ENCODE peak calls at places on chromosomes 7 and 10, in five cellular contexts. Y is HepG2, V is WTC11, R is A549, W is endothelial cell of umbilical vein. Q is an unnamed sample.

GRCh38 chr10:15636446-15636845 is 83.3 kb downstream of the ITGA8 start:
- DNase-seq in Y (no peak), R (no peak), V (no peak), W (no peak), Q (no peak)

GRCh38 chr7:2709553-2710165 is 21.7 kb downstream of the AMZ1 start:
- DNase-seq in W (peak), R (peak), V (peak), Y (peak), Q (peak)

GRCh38 chr7:23247101-23247601 is 576 bp downstream of the GPNMB start:
- DNase-seq in V (no peak), R (no peak), Y (no peak), W (no peak), Q (no peak)

GRCh38 chr10:72503241-72503640 is 122.6 kb downstream of the MICU1 start:
- DNase-seq in R (no peak), W (no peak), V (no peak), Y (no peak), Q (peak)

GRCh38 chr7:39056153-39056552 is 78.4 kb downstream of the POU6F2 start:
- DNase-seq in V (no peak), W (no peak), Y (no peak), R (no peak), Q (no peak)

GRCh38 chr10:32333849-32334248 is 13.1 kb downstream of the EPC1 start:
- DNase-seq in W (no peak), Y (no peak), V (no peak), R (no peak), Q (no peak)

GRCh38 chr10:75739454-75740143 is 308.2 kb downstream of the LRMDA start:
- DNase-seq in R (no peak), Y (no peak), W (no peak), V (no peak), Q (no peak)

GRCh38 chr10:119115921-119116320 is 12.0 kb downstream of the DENND10 start:
- DNase-seq in Y (no peak), R (no peak), V (no peak), W (no peak), Q (no peak)

GRCh38 chr10:31749293-31749692 is 179.3 kb downstream of the ARHGAP12 start:
- DNase-seq in R (no peak), Y (no peak), W (no peak), V (no peak), Q (no peak)

GRCh38 chr10:35447693-35448407 is 111.5 kb downstream of the CCNY start:
- DNase-seq in V (peak), R (peak), Y (peak), W (peak), Q (no peak)

GRCh38 chr10:37682617-37683016 is 174.8 kb downstream of the ZNF248 start:
- DNase-seq in R (no peak), Y (no peak), W (no peak), V (no peak), Q (no peak)

GRCh38 chr7:53900856-53901528 is 641.2 kb upstream of the VSTM2A start:
- DNase-seq in Y (no peak), R (no peak), W (no peak), V (no peak), Q (no peak)

GRCh38 chr10:100888957-100889356 is 23.8 kb upstream of the SLF2 start:
- DNase-seq in V (no peak), R (peak), Y (no peak), W (no peak), Q (peak)

GRCh38 chr10:97538401-97538800 is 34.2 kb upstream of the ANKRD2 start:
- DNase-seq in V (no peak), W (no peak), R (peak), Y (no peak), Q (no peak)

GRCh38 chr7:155643804-155644177 is 670 bp upstream of the RBM33 start:
- DNase-seq in V (no peak), Y (no peak), W (no peak), R (no peak), Q (no peak)

GRCh38 chr7:93414574-93414973 is 159.9 kb downstream of the CALCR start:
- DNase-seq in R (no peak), Y (no peak), V (no peak), W (no peak), Q (no peak)

GRCh38 chr10:72097448-72098300 is 9.3 kb upstream of the SPOCK2 start:
- DNase-seq in W (peak), Y (peak), R (peak), V (no peak), Q (no peak)

GRCh38 chr7:155984609-155985405 is 172.5 kb upstream of the SHH start:
- DNase-seq in W (no peak), R (no peak), Y (no peak), V (no peak), Q (no peak)

GRCh38 chr7:23356726-23357125 is 57.6 kb downstream of the MALSU1 start:
- DNase-seq in W (no peak), Y (no peak), V (no peak), R (no peak), Q (no peak)

GRCh38 chr7:150383710-150384397 is 4.7 kb downstream of the ZNF775 start:
- DNase-seq in Y (peak), V (peak), W (no peak), R (no peak), Q (peak)

GRCh38 chr10:133199488-133199885 is 30.5 kb upstream of the UTF1 start:
- DNase-seq in Y (no peak), R (no peak), W (no peak), V (no peak), Q (no peak)

GRCh38 chr7:125645770-125646169 is 716.1 kb upstream of the POT1 start:
- DNase-seq in Y (no peak), V (no peak), R (no peak), W (no peak), Q (no peak)

GRCh38 chr7:158827411-158828342 is 1.6 kb downstream of the ESYT2 start:
- DNase-seq in Y (no peak), R (peak), V (no peak), W (peak), Q (peak)

GRCh38 chr10:11625019-11625735 is 13.7 kb upstream of the USP6NL start:
- DNase-seq in Y (no peak), R (no peak), V (no peak), W (no peak), Q (peak)

GRCh38 chr10:21637795-21638194 is 103.8 kb downstream of the MLLT10 start:
- DNase-seq in W (no peak), R (no peak), Y (no peak), V (no peak), Q (no peak)

GRCh38 chr10:5476918-5477525 is 22.3 kb downstream of the CALML5 start:
- DNase-seq in R (no peak), V (no peak), W (no peak), Y (no peak), Q (no peak)

GRCh38 chr10:132803595-132804210 is 17.8 kb upstream of the NKX6-2 start:
- DNase-seq in R (no peak), V (no peak), W (no peak), Y (no peak), Q (no peak)

GRCh38 chr10:119190353-119190752 is 11.7 kb upstream of the PRDX3 start:
- DNase-seq in V (no peak), R (peak), Y (no peak), W (peak), Q (no peak)

GRCh38 chr10:74081192-74081803 is 69.3 kb downstream of the AP3M1 start:
- DNase-seq in W (peak), V (peak), Y (peak), R (peak), Q (peak)

GRCh38 chr7:102184303-102184702 is 102.4 kb upstream of the SH2B2 start:
- DNase-seq in Y (no peak), R (no peak), W (no peak), V (no peak), Q (no peak)

DNA sequence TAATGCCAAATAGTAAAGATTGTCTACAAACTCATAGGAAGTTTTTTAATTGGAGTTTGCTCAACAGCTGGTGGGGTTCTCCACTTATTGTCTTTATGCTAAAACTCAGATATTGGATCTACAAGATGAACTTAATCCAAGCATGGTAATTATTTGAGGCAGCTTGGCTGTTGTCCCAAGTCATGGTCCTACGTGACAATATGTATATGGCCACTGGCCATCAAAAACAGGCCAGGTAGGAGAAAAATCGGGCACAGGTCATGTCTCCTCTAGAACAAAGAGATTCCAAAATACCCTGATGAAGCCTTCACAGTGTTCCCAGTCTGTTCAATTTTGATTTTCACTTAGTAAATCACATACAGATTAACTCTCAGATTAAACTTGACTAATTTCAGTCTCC is 606.4 kb downstream of the TNS3 start:
- DNase-seq in R (no peak), W (no peak), Y (no peak), V (no peak), Q (no peak)
- TF ChIP-seq MAX in R (no peak), W (no peak), Y (no peak), V (no peak), Q (no peak)

GRCh38 chr10:124264271-124264670 is 154.5 kb downstream of the OAT start:
- DNase-seq in Y (no peak), R (no peak), W (no peak), V (no peak), Q (no peak)

GRCh38 chr10:124263726-124264125 is 155.0 kb downstream of the OAT start:
- DNase-seq in V (no peak), Y (no peak), W (no peak), R (no peak), Q (no peak)

GRCh38 chr10:124264711-124265390 is 153.9 kb downstream of the OAT start:
- DNase-seq in Y (no peak), R (no peak), W (no peak), V (no peak), Q (no peak)

GRCh38 chr10:124262971-124263370 is 155.8 kb downstream of the OAT start:
- DNase-seq in R (no peak), Y (no peak), W (no peak), V (no peak), Q (no peak)

GRCh38 chr10:124262249-124262865 is 156.4 kb downstream of the OAT start:
- DNase-seq in V (no peak), W (peak), R (no peak), Y (no peak), Q (no peak)
- TF ChIP-seq CTCF in V (no peak), W (no peak), R (no peak), Y (peak), Q (no peak)

GRCh38 chr7:95630702-95631458 is 34.6 kb upstream of the PDK4 start:
- DNase-seq in W (no peak), Y (no peak), R (no peak), V (no peak), Q (no peak)

GRCh38 chr7:95631545-95631944 is 35.2 kb upstream of the PDK4 start:
- DNase-seq in V (no peak), Y (no peak), R (no peak), W (no peak), Q (no peak)

GRCh38 chr7:95628831-95629439 is 32.6 kb upstream of the PDK4 start:
- DNase-seq in V (no peak), R (peak), Y (no peak), W (peak), Q (no peak)

GRCh38 chr7:95636140-95636539 is 39.8 kb upstream of the PDK4 start:
- DNase-seq in W (no peak), Y (no peak), R (no peak), V (no peak), Q (no peak)

DNA sequence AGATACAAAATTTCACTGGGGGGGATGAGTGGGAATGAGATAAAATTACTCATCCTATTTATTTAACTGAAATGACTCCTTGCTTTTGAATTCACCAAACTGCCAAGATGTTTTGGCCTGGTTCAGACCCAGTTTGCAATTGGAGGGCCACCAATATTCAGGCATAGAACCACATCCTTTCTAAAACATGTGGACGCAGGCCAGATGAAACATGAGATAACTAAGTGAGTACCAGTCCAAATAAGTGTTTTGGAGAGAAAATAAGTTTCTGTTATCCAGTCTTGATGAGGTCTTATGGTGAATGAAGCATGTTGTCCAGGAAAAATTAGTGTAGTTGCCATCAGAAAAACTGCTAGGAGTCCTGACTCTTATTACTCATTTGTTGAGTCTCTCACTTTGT is 36.3 kb upstream of the PDK4 start:
- DNase-seq in R (no peak), Y (no peak), W (no peak), V (no peak), Q (no peak)
- TF ChIP-seq MAX in R (no peak), Y (no peak), W (no peak), V (no peak), Q (no peak)

GRCh38 chr7:46186131-46186530 is 265.1 kb upstream of the IGFBP3 start:
- DNase-seq in R (no peak), Y (no peak), V (no peak), W (no peak), Q (no peak)
- TF ChIP-seq CTCF in R (no peak), Y (no peak), V (no peak), W (no peak), Q (no peak)

DNA sequence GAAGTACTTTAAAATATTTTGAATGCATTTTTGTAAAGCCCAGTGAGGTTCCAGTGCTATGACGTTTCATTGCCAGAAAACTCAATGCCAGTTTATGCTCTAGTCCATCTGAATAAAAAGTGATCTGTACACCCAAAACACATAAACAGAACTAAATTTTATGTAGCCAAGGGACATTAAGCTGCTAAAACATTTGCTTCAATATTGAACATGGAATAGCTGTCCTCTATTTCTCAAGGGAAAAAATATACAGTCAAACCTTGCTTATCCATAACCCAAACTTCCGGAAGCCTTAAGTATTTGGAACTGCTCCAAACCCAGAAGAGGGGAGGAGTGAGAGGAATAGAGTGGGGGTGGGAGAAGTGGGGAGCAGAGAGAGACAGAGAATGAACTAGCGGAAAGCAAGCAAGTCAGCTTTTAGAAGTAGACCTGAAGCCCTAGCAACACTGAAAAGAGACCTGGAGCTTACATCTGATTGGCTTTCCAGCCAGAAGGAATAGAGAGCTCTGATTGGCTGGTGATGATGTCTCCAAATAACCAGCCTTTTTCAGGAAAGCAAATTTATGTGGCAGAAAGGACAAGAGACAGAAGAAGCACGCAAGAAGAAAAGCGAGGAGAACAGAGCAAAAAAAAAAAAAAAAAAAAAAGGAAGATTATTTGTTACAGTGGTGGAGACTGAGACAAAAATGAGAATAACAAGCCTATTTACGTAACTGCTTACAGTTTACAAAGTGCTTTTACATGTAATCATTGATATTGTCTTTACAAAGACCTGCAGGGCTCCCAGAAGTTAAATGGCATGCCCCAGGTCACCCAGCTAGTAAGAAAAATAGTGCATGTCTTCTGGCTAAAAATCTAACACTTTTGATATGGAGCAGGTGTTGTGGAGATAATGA is 196.0 kb downstream of the RNLS start:
- DNase-seq in V (no peak), W (peak), R (peak), Y (peak), Q (peak)
- TF ChIP-seq MAX in V (no peak), W (no peak), R (no peak), Y (no peak), Q (no peak)

GRCh38 chr10:25222085-25222660 is 47.4 kb downstream of the GPR158 start:
- DNase-seq in W (no peak), Y (no peak), R (no peak), V (no peak), Q (no peak)

GRCh38 chr10:25232229-25232628 is 57.4 kb downstream of the GPR158 start:
- DNase-seq in W (no peak), R (no peak), V (no peak), Y (no peak), Q (no peak)

GRCh38 chr10:25231751-25232150 is 57.0 kb downstream of the GPR158 start:
- DNase-seq in Y (no peak), W (no peak), R (no peak), V (no peak), Q (no peak)

GRCh38 chr10:25226775-25227682 is 52.2 kb downstream of the GPR158 start:
- DNase-seq in R (peak), Y (peak), W (peak), V (peak), Q (peak)
- TF ChIP-seq CTCF in R (peak), Y (peak), W (peak), V (no peak), Q (peak)

GRCh38 chr7:43876976-43877745 is 7.8 kb upstream of the MRPS24 start:
- DNase-seq in Y (no peak), V (no peak), R (no peak), W (no peak), Q (peak)
- TF ChIP-seq MAX in Y (no peak), V (no peak), R (no peak), W (no peak), Q (no peak)

Q was measured in NB4.